ENCODE peak calls at places on chromosomes 2 and 18, in eight cellular contexts. One of them, this sample, is unnamed.

GRCh38 chr18:1578505-1578904 is 673.8 kb downstream of the ADCYAP1 start:
- DNase-seq in H54: no peak
- DNase-seq in naive B cell: peak; percentile 12
- DNase-seq in nucleus accumbens: no peak
- DNase-seq in T follicular helper cell: no peak
- DNase-seq in omental fat pad: no peak
- DNase-seq in neural crest cell: no peak
- DNase-seq in naive thymus-derived CD8-positive, alpha-beta T cell: no peak
- DNase-seq in this sample: no peak

GRCh38 chr18:58117685-58118403 is 73.8 kb downstream of the NEDD4L start:
- DNase-seq in naive B cell: no peak
- DNase-seq in H54: peak; percentile 37
- DNase-seq in omental fat pad: no peak
- DNase-seq in naive thymus-derived CD8-positive, alpha-beta T cell: no peak
- DNase-seq in T follicular helper cell: no peak
- DNase-seq in neural crest cell: no peak
- DNase-seq in nucleus accumbens: no peak
- DNase-seq in this sample: no peak

GRCh38 chr2:2812648-2813047 is 481.6 kb upstream of the MYT1L start:
- DNase-seq in nucleus accumbens: no peak
- DNase-seq in neural crest cell: no peak
- DNase-seq in omental fat pad: no peak
- DNase-seq in naive thymus-derived CD8-positive, alpha-beta T cell: no peak
- DNase-seq in naive B cell: no peak
- DNase-seq in T follicular helper cell: no peak
- DNase-seq in H54: no peak
- DNase-seq in this sample: no peak

GRCh38 chr18:46338213-46338612 is 234.0 kb downstream of the HAUS1 start:
- DNase-seq in nucleus accumbens: no peak
- DNase-seq in T follicular helper cell: no peak
- DNase-seq in H54: no peak
- DNase-seq in omental fat pad: no peak
- DNase-seq in neural crest cell: peak; percentile 23
- DNase-seq in naive B cell: no peak
- DNase-seq in naive thymus-derived CD8-positive, alpha-beta T cell: no peak
- DNase-seq in this sample: no peak

GRCh38 chr2:8549273-8549922 is 132.5 kb upstream of the ID2 start:
- DNase-seq in neural crest cell: no peak
- DNase-seq in omental fat pad: peak; percentile 8
- DNase-seq in H54: no peak
- DNase-seq in nucleus accumbens: no peak
- DNase-seq in T follicular helper cell: no peak
- DNase-seq in naive B cell: no peak
- DNase-seq in naive thymus-derived CD8-positive, alpha-beta T cell: peak; percentile 31
- DNase-seq in this sample: no peak

GRCh38 chr2:215359576-215359922 is 47.7 kb downstream of the ATIC start:
- DNase-seq in nucleus accumbens: no peak
- DNase-seq in H54: no peak
- DNase-seq in neural crest cell: no peak
- DNase-seq in T follicular helper cell: no peak
- DNase-seq in omental fat pad: no peak
- DNase-seq in naive thymus-derived CD8-positive, alpha-beta T cell: no peak
- DNase-seq in naive B cell: no peak
- DNase-seq in this sample: no peak

GRCh38 chr18:55220523-55220922 is 261.3 kb upstream of the CCDC68 start:
- DNase-seq in naive B cell: no peak
- DNase-seq in neural crest cell: no peak
- DNase-seq in T follicular helper cell: no peak
- DNase-seq in H54: no peak
- DNase-seq in omental fat pad: no peak
- DNase-seq in naive thymus-derived CD8-positive, alpha-beta T cell: no peak
- DNase-seq in nucleus accumbens: no peak
- DNase-seq in this sample: no peak

GRCh38 chr2:156896294-156896693 is 361.2 kb upstream of the GALNT5 start:
- DNase-seq in T follicular helper cell: no peak
- DNase-seq in naive thymus-derived CD8-positive, alpha-beta T cell: no peak
- DNase-seq in H54: no peak
- DNase-seq in naive B cell: no peak
- DNase-seq in omental fat pad: no peak
- DNase-seq in nucleus accumbens: no peak
- DNase-seq in neural crest cell: no peak
- DNase-seq in this sample: no peak

GRCh38 chr18:74633652-74634352 is 36.1 kb downstream of the ZNF407 start:
- DNase-seq in naive thymus-derived CD8-positive, alpha-beta T cell: no peak
- DNase-seq in H54: no peak
- DNase-seq in omental fat pad: no peak
- DNase-seq in naive B cell: no peak
- DNase-seq in neural crest cell: no peak
- DNase-seq in T follicular helper cell: no peak
- DNase-seq in nucleus accumbens: no peak
- DNase-seq in this sample: no peak

GRCh38 chr2:142840438-142840837 is 37.0 kb upstream of the KYNU start:
- DNase-seq in H54: no peak
- DNase-seq in neural crest cell: no peak
- DNase-seq in naive thymus-derived CD8-positive, alpha-beta T cell: no peak
- DNase-seq in T follicular helper cell: no peak
- DNase-seq in naive B cell: no peak
- DNase-seq in nucleus accumbens: no peak
- DNase-seq in omental fat pad: no peak
- DNase-seq in this sample: no peak

GRCh38 chr2:74856004-74856578 is 22.2 kb downstream of the HK2 start:
- DNase-seq in omental fat pad: no peak
- DNase-seq in naive thymus-derived CD8-positive, alpha-beta T cell: peak; percentile 23
- DNase-seq in nucleus accumbens: no peak
- DNase-seq in naive B cell: no peak
- DNase-seq in T follicular helper cell: no peak
- DNase-seq in neural crest cell: no peak
- DNase-seq in H54: no peak
- DNase-seq in this sample: no peak

GRCh38 chr2:182554950-182555349 is 128.1 kb upstream of the PDE1A start:
- DNase-seq in T follicular helper cell: no peak
- DNase-seq in naive thymus-derived CD8-positive, alpha-beta T cell: no peak
- DNase-seq in nucleus accumbens: no peak
- DNase-seq in naive B cell: no peak
- DNase-seq in neural crest cell: no peak
- DNase-seq in H54: no peak
- DNase-seq in omental fat pad: no peak
- DNase-seq in this sample: no peak

GRCh38 chr18:63774511-63774910 is 707 bp upstream of the SERPINB7 start:
- DNase-seq in naive B cell: no peak
- DNase-seq in nucleus accumbens: no peak
- DNase-seq in naive thymus-derived CD8-positive, alpha-beta T cell: no peak
- DNase-seq in omental fat pad: no peak
- DNase-seq in neural crest cell: no peak
- DNase-seq in H54: no peak
- DNase-seq in T follicular helper cell: no peak
- DNase-seq in this sample: no peak

GRCh38 chr18:10202947-10203346 is 251.5 kb upstream of the APCDD1 start:
- DNase-seq in neural crest cell: no peak
- DNase-seq in naive B cell: no peak
- DNase-seq in T follicular helper cell: no peak
- DNase-seq in nucleus accumbens: no peak
- DNase-seq in omental fat pad: no peak
- DNase-seq in naive thymus-derived CD8-positive, alpha-beta T cell: no peak
- DNase-seq in H54: no peak
- DNase-seq in this sample: no peak

GRCh38 chr2:233470007-233470687 is 96.4 kb downstream of the USP40 start:
- DNase-seq in neural crest cell: no peak
- DNase-seq in H54: no peak
- DNase-seq in naive thymus-derived CD8-positive, alpha-beta T cell: peak; percentile 47
- DNase-seq in nucleus accumbens: peak; percentile 71
- DNase-seq in omental fat pad: peak; percentile 21
- DNase-seq in T follicular helper cell: no peak
- DNase-seq in naive B cell: no peak
- DNase-seq in this sample: no peak

GRCh38 chr2:208224802-208225201 is 30.1 kb downstream of the IDH1 start:
- DNase-seq in H54: peak; percentile 25
- DNase-seq in T follicular helper cell: no peak
- DNase-seq in naive thymus-derived CD8-positive, alpha-beta T cell: no peak
- DNase-seq in neural crest cell: no peak
- DNase-seq in omental fat pad: no peak
- DNase-seq in naive B cell: no peak
- DNase-seq in nucleus accumbens: no peak
- DNase-seq in this sample: no peak

GRCh38 chr2:150255528-150255927 is 231.9 kb downstream of the RND3 start:
- DNase-seq in nucleus accumbens: no peak
- DNase-seq in H54: no peak
- DNase-seq in omental fat pad: no peak
- DNase-seq in T follicular helper cell: no peak
- DNase-seq in naive thymus-derived CD8-positive, alpha-beta T cell: no peak
- DNase-seq in naive B cell: no peak
- DNase-seq in neural crest cell: no peak
- DNase-seq in this sample: no peak

GRCh38 chr2:153870308-153870707 is 1.4 kb upstream of the GALNT13 start:
- DNase-seq in H54: no peak
- DNase-seq in nucleus accumbens: no peak
- DNase-seq in omental fat pad: no peak
- DNase-seq in naive B cell: no peak
- DNase-seq in neural crest cell: no peak
- DNase-seq in T follicular helper cell: no peak
- DNase-seq in naive thymus-derived CD8-positive, alpha-beta T cell: no peak
- DNase-seq in this sample: no peak

GRCh38 chr18:21205695-21206094 is 36.3 kb upstream of the GREB1L start:
- DNase-seq in T follicular helper cell: no peak
- DNase-seq in omental fat pad: no peak
- DNase-seq in H54: no peak
- DNase-seq in neural crest cell: no peak
- DNase-seq in nucleus accumbens: no peak
- DNase-seq in naive thymus-derived CD8-positive, alpha-beta T cell: no peak
- DNase-seq in naive B cell: no peak
- DNase-seq in this sample: no peak

GRCh38 chr2:159454185-159454584 is 162.2 kb downstream of the BAZ2B start:
- DNase-seq in naive B cell: no peak
- DNase-seq in H54: no peak
- DNase-seq in nucleus accumbens: no peak
- DNase-seq in T follicular helper cell: no peak
- DNase-seq in neural crest cell: no peak
- DNase-seq in omental fat pad: no peak
- DNase-seq in naive thymus-derived CD8-positive, alpha-beta T cell: no peak
- DNase-seq in this sample: no peak

GRCh38 chr18:21163647-21164625 is 52.3 kb upstream of the ROCK1 start:
- DNase-seq in H54: peak; percentile 11
- DNase-seq in nucleus accumbens: no peak
- DNase-seq in T follicular helper cell: no peak
- DNase-seq in naive B cell: no peak
- DNase-seq in omental fat pad: no peak
- DNase-seq in neural crest cell: no peak
- DNase-seq in naive thymus-derived CD8-positive, alpha-beta T cell: no peak
- DNase-seq in this sample: no peak

GRCh38 chr2:142745691-142746090 is 131.8 kb upstream of the KYNU start:
- DNase-seq in T follicular helper cell: no peak
- DNase-seq in naive B cell: no peak
- DNase-seq in naive thymus-derived CD8-positive, alpha-beta T cell: no peak
- DNase-seq in H54: no peak
- DNase-seq in omental fat pad: no peak
- DNase-seq in neural crest cell: no peak
- DNase-seq in nucleus accumbens: no peak
- DNase-seq in this sample: no peak

GRCh38 chr2:100978582-100979051 is 23.5 kb upstream of the RPL31 start:
- DNase-seq in naive B cell: no peak
- DNase-seq in nucleus accumbens: no peak
- DNase-seq in H54: no peak
- DNase-seq in omental fat pad: no peak
- DNase-seq in neural crest cell: no peak
- DNase-seq in T follicular helper cell: no peak
- DNase-seq in naive thymus-derived CD8-positive, alpha-beta T cell: no peak
- DNase-seq in this sample: no peak

GRCh38 chr2:223896751-223897320 is 48.3 kb downstream of the WDFY1 start:
- DNase-seq in neural crest cell: no peak
- DNase-seq in T follicular helper cell: no peak
- DNase-seq in omental fat pad: no peak
- DNase-seq in H54: no peak
- DNase-seq in nucleus accumbens: no peak
- DNase-seq in naive thymus-derived CD8-positive, alpha-beta T cell: no peak
- DNase-seq in naive B cell: peak; percentile 54
- DNase-seq in this sample: no peak

GRCh38 chr2:96391153-96391827 is 55.7 kb downstream of the NCAPH start:
- DNase-seq in nucleus accumbens: no peak
- DNase-seq in naive B cell: no peak
- DNase-seq in neural crest cell: no peak
- DNase-seq in naive thymus-derived CD8-positive, alpha-beta T cell: no peak
- DNase-seq in H54: no peak
- DNase-seq in omental fat pad: no peak
- DNase-seq in T follicular helper cell: no peak
- DNase-seq in this sample: no peak

GRCh38 chr18:25351773-25352628 is at the start of gene ZNF521:
- DNase-seq in naive thymus-derived CD8-positive, alpha-beta T cell: peak; percentile 65
- DNase-seq in omental fat pad: peak; percentile 54
- DNase-seq in nucleus accumbens: peak; percentile 88
- DNase-seq in neural crest cell: peak; percentile 79
- DNase-seq in H54: peak; percentile 62
- DNase-seq in T follicular helper cell: no peak
- DNase-seq in naive B cell: peak; percentile 71
- DNase-seq in this sample: peak; percentile 28

GRCh38 chr18:13982136-13982535 is 66.8 kb upstream of the MC2R start:
- DNase-seq in neural crest cell: no peak
- DNase-seq in naive thymus-derived CD8-positive, alpha-beta T cell: no peak
- DNase-seq in omental fat pad: no peak
- DNase-seq in naive B cell: no peak
- DNase-seq in H54: no peak
- DNase-seq in T follicular helper cell: no peak
- DNase-seq in nucleus accumbens: no peak
- DNase-seq in this sample: no peak

GRCh38 chr2:138602166-138602460 is 100.5 kb downstream of the SPOPL start:
- DNase-seq in nucleus accumbens: no peak
- DNase-seq in H54: no peak
- DNase-seq in neural crest cell: no peak
- DNase-seq in omental fat pad: no peak
- DNase-seq in T follicular helper cell: no peak
- DNase-seq in naive B cell: no peak
- DNase-seq in naive thymus-derived CD8-positive, alpha-beta T cell: no peak
- DNase-seq in this sample: no peak

GRCh38 chr2:231672617-231673347 is 35.5 kb upstream of the PTMA start:
- DNase-seq in T follicular helper cell: no peak
- DNase-seq in naive B cell: peak; percentile 99
- DNase-seq in omental fat pad: no peak
- DNase-seq in naive thymus-derived CD8-positive, alpha-beta T cell: peak; percentile 77
- DNase-seq in nucleus accumbens: no peak
- DNase-seq in neural crest cell: no peak
- DNase-seq in H54: peak; percentile 85
- DNase-seq in this sample: no peak

GRCh38 chr2:160010361-160011145 is 51.9 kb downstream of the PLA2R1 start:
- DNase-seq in H54: no peak
- DNase-seq in naive B cell: no peak
- DNase-seq in nucleus accumbens: no peak
- DNase-seq in T follicular helper cell: no peak
- DNase-seq in omental fat pad: no peak
- DNase-seq in naive thymus-derived CD8-positive, alpha-beta T cell: no peak
- DNase-seq in neural crest cell: no peak
- DNase-seq in this sample: no peak

GRCh38 chr2:99974966-99975365 is 167.4 kb downstream of the AFF3 start:
- DNase-seq in nucleus accumbens: no peak
- DNase-seq in T follicular helper cell: no peak
- DNase-seq in naive B cell: no peak
- DNase-seq in naive thymus-derived CD8-positive, alpha-beta T cell: no peak
- DNase-seq in neural crest cell: no peak
- DNase-seq in H54: no peak
- DNase-seq in omental fat pad: no peak
- DNase-seq in this sample: no peak

GRCh38 chr18:23779696-23780303 is 90.5 kb downstream of the LAMA3 start:
- DNase-seq in H54: peak; percentile 8
- DNase-seq in nucleus accumbens: no peak
- DNase-seq in omental fat pad: no peak
- DNase-seq in neural crest cell: no peak
- DNase-seq in naive thymus-derived CD8-positive, alpha-beta T cell: no peak
- DNase-seq in naive B cell: no peak
- DNase-seq in T follicular helper cell: no peak
- DNase-seq in this sample: no peak

This sample was measured in CD4-positive, alpha-beta memory T cell.